ENCODE peak calls at places on chromosomes 12 and 14, in eight cellular contexts. R is SK-N-SH; U is adrenal gland; G is body of pancreas; Z is thoracic aorta; E is fibroblast of lung; A is naive thymus-derived CD4-positive, alpha-beta T cell; K is CD4-positive, CD25-positive, alpha-beta regulatory T cell. Q is an unnamed sample. For H3K36me3, the result is how much of the 10 kb centered on the place peaks cover.

GRCh38 chr12:57517187-57517586 is 3.1 kb downstream of the DDIT3 start:
- DNase-seq in U (peak), K (no peak), Z (no peak), G (no peak), A (no peak), R (no peak), E (peak), Q (no peak)

GRCh38 chr14:68748260-68748659 is 44.6 kb downstream of the ZFP36L1 start:
- DNase-seq in Z (no peak), R (no peak), G (no peak), E (no peak), K (no peak), U (no peak), A (no peak), Q (no peak)

GRCh38 chr12:106139422-106140141 is 828 bp upstream of the NUAK1 start:
- DNase-seq in E (peak), A (no peak), R (no peak), Z (peak), U (peak), K (no peak), G (peak), Q (peak)

GRCh38 chr14:104428860-104429259 is 150.7 kb upstream of the C14orf180 start:
- DNase-seq in A (no peak), G (no peak), R (no peak), E (no peak), U (no peak), K (no peak), Z (no peak), Q (no peak)

GRCh38 chr12:57830393-57830792 is 11.9 kb upstream of the AVIL start:
- DNase-seq in G (no peak), R (no peak), U (no peak), K (no peak), A (no peak), Z (no peak), E (no peak), Q (no peak)

GRCh38 chr14:96016761-96017160 is 22.4 kb upstream of the C14orf132 start:
- DNase-seq in G (no peak), U (no peak), A (no peak), Z (no peak), E (peak), R (no peak), K (no peak), Q (no peak)

GRCh38 chr14:45664668-45665356 is 411.8 kb upstream of the MIS18BP1 start:
- DNase-seq in G (no peak), K (no peak), A (no peak), U (no peak), E (no peak), Z (no peak), R (no peak), Q (no peak)

GRCh38 chr12:94942663-94943062 is 60.8 kb downstream of the NDUFA12 start:
- DNase-seq in A (no peak), G (no peak), E (no peak), R (no peak), Z (no peak), K (no peak), U (no peak), Q (no peak)

GRCh38 chr12:116180448-116180847 is 97.0 kb downstream of the MED13L start:
- DNase-seq in A (no peak), G (no peak), K (no peak), Z (no peak), E (no peak), R (no peak), U (no peak), Q (no peak)

GRCh38 chr12:106685381-106685780 is 89.1 kb upstream of the RIC8B start:
- DNase-seq in K (no peak), R (no peak), A (no peak), Z (no peak), G (no peak), E (no peak), U (no peak), Q (no peak)

GRCh38 chr12:107238276-107238675 is 144.9 kb upstream of the CRY1 start:
- DNase-seq in E (peak), K (no peak), A (no peak), G (no peak), U (no peak), R (no peak), Z (no peak), Q (no peak)

GRCh38 chr12:124734224-124734788 is 129.4 kb downstream of the SCARB1 start:
- DNase-seq in E (no peak), K (no peak), R (no peak), Z (no peak), U (no peak), A (no peak), G (no peak), Q (no peak)

GRCh38 chr12:125092872-125093680 is 27.8 kb downstream of the AACS start:
- DNase-seq in R (no peak), E (peak), U (no peak), G (no peak), Z (no peak), K (no peak), A (no peak), Q (no peak)

GRCh38 chr12:68332726-68333630 is 816 bp upstream of the MDM1 start:
- DNase-seq in R (no peak), A (no peak), U (no peak), G (no peak), K (no peak), Z (no peak), E (peak), Q (no peak)

GRCh38 chr14:83707056-83707455 is 1822.9 kb upstream of the FLRT2 start:
- DNase-seq in U (no peak), Z (no peak), R (no peak), A (no peak), K (no peak), E (no peak), G (no peak), Q (no peak)

GRCh38 chr14:91349481-91350074 is 68.0 kb downstream of the CCDC88C start:
- DNase-seq in A (peak), R (no peak), K (peak), Z (no peak), U (no peak), E (no peak), G (no peak), Q (no peak)

GRCh38 chr12:64318605-64319004 is 72.0 kb downstream of the C12orf56 start:
- DNase-seq in A (no peak), R (no peak), Z (no peak), G (no peak), K (no peak), E (no peak), U (no peak), Q (no peak)

GRCh38 chr12:104680070-104680469 is 223.3 kb downstream of the CHST11 start:
- DNase-seq in K (no peak), U (no peak), A (peak), E (no peak), Z (no peak), R (peak), G (no peak), Q (no peak)

GRCh38 chr14:38366374-38366773 is 110.5 kb upstream of the CLEC14A start:
- DNase-seq in A (no peak), K (no peak), Z (no peak), E (peak), U (no peak), G (no peak), R (no peak), Q (no peak)

GRCh38 chr14:105419305-105420091 is at the start of gene MTA1:
- DNase-seq in A (peak), R (peak), U (peak), E (peak), K (peak), Z (no peak), G (no peak), Q (no peak)

GRCh38 chr12:8527250-8528130 is 13.2 kb downstream of the CLEC4E start:
- DNase-seq in E (no peak), Z (no peak), A (no peak), R (no peak), K (no peak), G (no peak), U (no peak), Q (no peak)

GRCh38 chr14:105165134-105165704 is 3.4 kb downstream of the JAG2 start:
- DNase-seq in E (no peak), A (no peak), Z (no peak), U (no peak), R (no peak), K (no peak), G (no peak), Q (no peak)

GRCh38 chr14:105528859-105529505 is 2.6 kb downstream of the TMEM121 start:
- DNase-seq in Z (no peak), K (no peak), R (no peak), A (peak), G (no peak), E (no peak), U (no peak), Q (no peak)

GRCh38 chr12:116532986-116533342 is 26.2 kb upstream of the MAP1LC3B2 start:
- DNase-seq in G (no peak), E (no peak), R (no peak), Z (no peak), K (no peak), U (no peak), A (no peak), Q (no peak)

GRCh38 chr12:114769634-114770033 is 85.7 kb upstream of the TBX3 start:
- DNase-seq in R (no peak), Z (no peak), G (no peak), K (no peak), E (no peak), A (no peak), U (peak), Q (no peak)

GRCh38 chr12:120742207-120742536 is 16.5 kb downstream of the ACADS start:
- DNase-seq in R (no peak), A (no peak), E (no peak), K (no peak), Z (no peak), U (no peak), G (peak), Q (no peak)

GRCh38 chr14:88929656-88930436 is 105.4 kb downstream of the TTC8 start:
- DNase-seq in Z (no peak), U (no peak), G (no peak), E (no peak), A (no peak), K (no peak), R (no peak), Q (no peak)

GRCh38 chr12:62931481-62931880 is 3.5 kb downstream of the PPM1H start:
- DNase-seq in U (no peak), Z (no peak), G (no peak), K (no peak), E (no peak), R (no peak), A (no peak), Q (no peak)

GRCh38 chr14:66827182-66827581 is 319.2 kb downstream of the GPHN start:
- DNase-seq in U (no peak), R (no peak), Z (no peak), K (no peak), A (no peak), E (no peak), G (no peak), Q (no peak)

DNA sequence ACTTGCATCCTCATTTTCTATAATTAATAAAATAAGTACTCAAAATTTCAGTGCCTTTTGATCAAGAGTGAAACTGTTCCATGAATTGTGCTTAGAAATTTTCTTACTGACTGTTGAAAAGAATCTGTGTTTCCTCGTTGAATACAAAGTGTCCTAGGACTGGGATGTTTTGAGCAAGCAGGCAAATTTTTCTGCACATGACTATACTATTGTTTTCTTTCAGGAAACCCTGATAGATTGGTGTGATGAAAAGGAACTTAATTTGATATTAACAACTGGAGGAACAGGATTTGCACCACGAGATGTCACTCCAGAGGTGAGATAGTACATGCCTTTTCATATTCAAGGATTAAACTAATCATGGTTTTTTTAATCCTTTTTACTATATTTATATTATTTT is 316.3 kb downstream of the GPHN start:
- DNase-seq in G (no peak), R (no peak), A (no peak), K (no peak), E (no peak), U (no peak), Z (no peak), Q (no peak)
- H3K27ac ChIP-seq in G (no peak), R (no peak), A (no peak), K (no peak), E (no peak), U (no peak), Z (no peak), Q (peak)

GRCh38 chr14:99261916-99262787 is 9.8 kb downstream of the BCL11B start:
- DNase-seq in E (no peak), U (no peak), Z (no peak), R (no peak), G (no peak), K (peak), A (peak), Q (no peak)
- H3K4me3 ChIP-seq in E (no peak), U (no peak), Z (no peak), R (no peak), G (no peak), K (peak), A (peak), Q (no peak)

DNA sequence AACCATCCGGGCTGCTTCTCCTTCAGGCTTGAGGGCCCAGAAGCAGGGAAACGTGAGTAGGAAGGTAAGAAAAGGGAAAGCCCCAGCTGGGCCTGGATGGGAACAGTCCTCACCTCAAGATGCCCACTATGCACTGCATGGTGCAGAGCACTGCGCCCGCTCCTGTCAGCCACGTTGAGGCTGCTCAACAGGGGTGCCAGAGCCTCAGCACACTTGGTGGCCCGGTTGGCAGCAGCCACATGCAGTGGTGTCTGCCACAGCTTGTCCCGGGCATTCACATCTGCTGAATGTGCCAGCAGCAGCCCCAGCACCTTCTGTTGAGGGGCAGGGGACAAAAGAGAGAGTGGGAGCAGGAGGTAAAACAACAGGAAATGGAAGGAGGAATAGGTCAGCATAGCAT is 2.5 kb downstream of the ANKRD52 start:
- DNase-seq in Z (no peak), G (no peak), E (no peak), U (no peak), K (no peak), R (no peak), A (no peak), Q (no peak)
- H3K36me3 ChIP-seq in Z (under half), G (under half), E (under half), U (under half), K (under half), R (under half), A (half or more), Q (half or more)

DNA sequence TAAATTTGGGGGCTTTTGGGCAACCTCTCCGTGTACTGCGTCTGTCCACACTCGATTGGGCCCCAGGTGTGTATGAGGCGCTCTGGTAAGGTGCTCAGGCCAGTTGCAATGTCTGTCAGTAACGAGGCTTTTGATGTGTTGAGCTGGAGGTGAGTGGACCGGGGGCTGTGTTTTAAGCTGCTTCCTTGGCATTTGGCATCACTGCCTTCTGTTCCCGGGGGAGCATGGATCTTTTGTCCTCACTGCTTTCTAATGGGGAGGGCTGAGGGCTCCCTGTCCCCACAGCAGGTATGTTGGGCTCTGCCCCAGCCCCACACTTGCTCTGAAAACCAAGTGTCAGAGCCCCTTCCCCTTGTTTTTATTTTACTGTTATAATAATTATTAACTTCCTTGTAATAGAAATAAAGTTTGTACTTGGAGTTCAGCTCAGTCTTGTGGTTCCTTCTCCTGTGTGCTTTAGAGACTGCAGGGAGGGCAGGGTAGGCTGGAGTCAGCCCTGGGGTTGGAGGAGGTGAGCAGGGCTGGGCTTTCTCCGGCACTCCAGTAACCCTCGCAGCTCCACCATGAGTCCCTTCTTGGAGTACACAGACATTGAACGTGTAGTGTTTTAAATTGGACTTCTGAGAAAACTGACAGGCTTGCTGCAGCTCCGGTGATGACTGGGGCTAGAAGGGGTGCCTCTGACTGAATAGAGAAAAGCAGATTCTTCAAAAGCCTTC is 28.0 kb downstream of the TRAFD1 start:
- DNase-seq in E (no peak), G (peak), R (no peak), Z (no peak), A (no peak), U (no peak), K (no peak), Q (no peak)
- H3K27ac ChIP-seq in E (no peak), G (no peak), R (no peak), Z (no peak), A (no peak), U (no peak), K (no peak), Q (no peak)

DNA sequence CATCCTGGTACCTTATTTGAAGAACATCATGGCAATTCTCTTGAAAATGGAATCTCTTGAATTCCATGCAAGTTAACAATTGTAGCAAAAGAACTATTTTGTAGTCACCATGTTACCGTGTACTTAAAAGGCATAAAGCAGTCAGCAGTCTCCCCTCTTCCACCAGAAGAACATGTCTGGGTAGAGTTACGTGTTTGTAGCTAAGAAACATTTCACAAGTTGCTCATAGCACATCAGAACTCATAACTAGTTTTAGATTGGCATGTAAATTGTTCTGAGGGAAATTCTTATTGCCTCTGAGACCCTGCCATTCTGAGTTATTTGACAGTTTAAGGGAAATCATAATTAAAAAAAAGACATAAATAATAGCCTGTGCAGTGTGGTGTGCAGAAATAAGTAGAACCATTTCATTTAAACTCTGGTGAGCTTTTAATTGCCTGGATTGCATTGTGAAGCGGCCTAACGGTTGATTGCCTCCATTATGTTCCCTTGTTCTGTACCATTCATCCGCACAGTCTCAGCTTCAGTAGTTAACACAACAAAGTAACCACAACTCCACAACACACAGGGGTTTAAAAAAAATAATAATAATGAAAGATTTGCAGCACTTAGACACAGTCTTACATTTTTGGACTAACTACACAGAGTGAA is 2.6 kb downstream of the LMO3 start:
- DNase-seq in R (no peak), K (no peak), Z (no peak), U (no peak), G (no peak), E (no peak), A (no peak), Q (no peak)
- H3K4me3 ChIP-seq in R (no peak), K (no peak), Z (peak), U (no peak), G (no peak), E (no peak), A (no peak), Q (no peak)

GRCh38 chr12:123026094-123026853 is 45.8 kb downstream of the ARL6IP4 start:
- DNase-seq in G (no peak), Z (no peak), U (no peak), R (no peak), A (no peak), E (no peak), K (no peak), Q (no peak)
- H3K36me3 ChIP-seq in G (under half), Z (under half), U (under half), R (under half), A (half or more), E (under half), K (under half), Q (under half)